ENCODE peak calls at places on chromosomes 3 and 15, in six cellular contexts. P, Z, L, M, X and C are unnamed samples.
A peak's percentile ranks its signal among the peaks of the same experiment; 100 is the strongest.

GRCh38 chr15:75695634-75696302 is 16.9 kb downstream of the CSPG4 start:
- DNase-seq in P (no peak), Z (no peak), L (no peak), M (no peak), X (no peak), C (peak; percentile 42)

GRCh38 chr15:78910836-78911235 is 34.0 kb downstream of the CTSH start:
- DNase-seq in P (no peak), Z (no peak), L (no peak), M (no peak), X (no peak), C (peak; percentile 50)

GRCh38 chr15:94023520-94023919 is 207.8 kb upstream of the MCTP2 start:
- DNase-seq in P (no peak), Z (no peak), L (no peak), M (no peak), X (no peak), C (no peak)

GRCh38 chr3:192892981-192893827 is 24.5 kb downstream of the MB21D2 start:
- DNase-seq in P (no peak), Z (peak; percentile 94), L (peak; percentile 74), M (no peak), X (peak; percentile 44), C (peak; percentile 73)

GRCh38 chr3:126494204-126494603 is 18.5 kb upstream of the ZXDC start:
- DNase-seq in P (no peak), Z (no peak), L (no peak), M (no peak), X (no peak), C (no peak)

GRCh38 chr3:79521221-79521848 is 246.5 kb downstream of the ROBO1 start:
- DNase-seq in P (peak; percentile 35), Z (peak; percentile 5), L (peak; percentile 10), M (peak; percentile 3), X (peak; percentile 79), C (peak; percentile 47)

GRCh38 chr3:43317461-43318316 is 31.3 kb downstream of the SNRK start:
- DNase-seq in P (peak; percentile 70), Z (no peak), L (no peak), M (no peak), X (peak; percentile 32), C (no peak)

GRCh38 chr15:62566248-62566647 is 401.2 kb upstream of the C2CD4B start:
- DNase-seq in P (no peak), Z (no peak), L (no peak), M (no peak), X (no peak), C (no peak)

GRCh38 chr3:17032407-17033034 is 147.8 kb downstream of the PLCL2 start:
- DNase-seq in P (peak; percentile 16), Z (no peak), L (peak; percentile 45), M (peak; percentile 47), X (peak; percentile 58), C (peak; percentile 36)

GRCh38 chr15:67100808-67101581 is 35.6 kb downstream of the SMAD3 start:
- DNase-seq in P (no peak), Z (peak; percentile 82), L (no peak), M (no peak), X (no peak), C (no peak)

GRCh38 chr3:88807471-88808090 is 299.8 kb upstream of the EPHA3 start:
- DNase-seq in P (no peak), Z (no peak), L (no peak), M (no peak), X (no peak), C (no peak)

GRCh38 chr15:90703455-90703854 is 13.7 kb upstream of the BLM start:
- DNase-seq in P (no peak), Z (no peak), L (no peak), M (no peak), X (no peak), C (no peak)

GRCh38 chr3:40287248-40287647 is 22.3 kb upstream of the EIF1B start:
- DNase-seq in P (no peak), Z (no peak), L (no peak), M (no peak), X (no peak), C (no peak)

GRCh38 chr3:170475091-170475705 is 56.5 kb downstream of the CLDN11 start:
- DNase-seq in P (no peak), Z (no peak), L (no peak), M (no peak), X (no peak), C (no peak)

GRCh38 chr3:58563386-58564035 is 13.7 kb downstream of the FAM107A start:
- DNase-seq in P (peak; percentile 53), Z (no peak), L (no peak), M (no peak), X (no peak), C (no peak)

GRCh38 chr3:99939834-99940233 is 122.2 kb downstream of the CMSS1 start:
- DNase-seq in P (no peak), Z (no peak), L (no peak), M (no peak), X (no peak), C (no peak)

GRCh38 chr3:71035314-71035713 is 548.2 kb downstream of the FOXP1 start:
- DNase-seq in P (no peak), Z (no peak), L (no peak), M (no peak), X (peak; percentile 96), C (peak; percentile 70)

GRCh38 chr3:16013563-16013962 is 160.9 kb upstream of the GALNT15 start:
- DNase-seq in P (no peak), Z (no peak), L (no peak), M (no peak), X (peak; percentile 83), C (no peak)

GRCh38 chr3:194840661-194841514 is 155.2 kb downstream of the FAM43A start:
- DNase-seq in P (peak; percentile 6), Z (no peak), L (peak; percentile 25), M (peak; percentile 30), X (peak; percentile 67), C (peak; percentile 55)

GRCh38 chr3:195714380-195715011 is 6.3 kb upstream of the MUC20 start:
- DNase-seq in P (no peak), Z (no peak), L (no peak), M (no peak), X (no peak), C (peak; percentile 32)

GRCh38 chr3:89113344-89113743 is 5.9 kb downstream of the EPHA3 start:
- DNase-seq in P (no peak), Z (no peak), L (no peak), M (no peak), X (no peak), C (no peak)

GRCh38 chr3:45465192-45465591 is 76.8 kb downstream of the LARS2 start:
- DNase-seq in P (no peak), Z (no peak), L (no peak), M (no peak), X (no peak), C (no peak)

GRCh38 chr3:136350132-136350531 is 100.0 kb downstream of the PCCB start:
- DNase-seq in P (no peak), Z (no peak), L (no peak), M (no peak), X (no peak), C (no peak)

GRCh38 chr15:83112233-83112958 is 5.0 kb downstream of the TM6SF1 start:
- DNase-seq in P (no peak), Z (no peak), L (no peak), M (peak; percentile 26), X (peak; percentile 96), C (no peak)

DNA sequence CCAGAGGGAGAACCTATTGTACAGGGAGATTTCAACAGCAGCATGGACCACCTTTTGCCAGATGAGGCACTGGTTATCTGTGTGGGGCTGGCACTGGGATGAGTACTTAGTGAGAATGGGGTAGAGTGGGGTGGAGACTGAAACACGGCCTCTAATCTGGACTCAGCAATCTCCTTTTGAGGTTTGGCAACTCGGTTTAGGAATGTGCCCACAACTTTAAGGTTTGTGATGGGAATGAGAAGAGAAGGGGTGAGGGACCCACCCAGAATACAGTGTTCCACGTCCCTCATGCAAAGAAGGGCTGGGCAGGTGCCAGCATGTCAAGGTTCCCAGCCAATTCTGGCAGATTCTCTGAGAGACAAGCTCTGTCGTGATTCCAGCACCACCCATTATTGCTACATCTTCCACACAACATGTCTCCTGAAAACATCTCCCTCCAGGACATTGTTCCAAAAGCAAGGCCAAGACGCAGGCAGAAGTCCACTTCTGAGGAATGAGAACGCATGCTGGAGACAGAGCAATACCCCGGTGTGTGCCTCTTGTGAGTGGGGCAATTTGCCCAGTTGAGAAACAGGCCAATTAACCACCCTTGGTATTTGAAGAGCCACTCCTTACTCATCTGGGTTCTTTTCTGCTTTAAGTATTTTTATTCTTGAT is 37.5 kb upstream of the CCR4 start:
- DNase-seq in P (no peak), Z (no peak), L (no peak), M (peak; percentile 2), X (no peak), C (no peak)
- TF ChIP-seq CTCF in P (no peak), Z (no peak), L (no peak), M (no peak), X (no peak), C (no peak)

GRCh38 chr3:151227438-151228290 is 24.6 kb upstream of the GPR171 start:
- DNase-seq in P (peak; percentile 67), Z (peak; percentile 60), L (peak; percentile 71), M (peak; percentile 77), X (peak; percentile 79), C (peak; percentile 85)

GRCh38 chr3:151232991-151233390 is 30.0 kb upstream of the GPR171 start:
- DNase-seq in P (no peak), Z (no peak), L (no peak), M (no peak), X (no peak), C (no peak)

GRCh38 chr3:151228291-151229125 is 25.5 kb upstream of the GPR171 start:
- DNase-seq in P (peak; percentile 9), Z (no peak), L (no peak), M (no peak), X (peak; percentile 66), C (peak; percentile 20)

GRCh38 chr3:151226825-151227224 is 23.8 kb upstream of the GPR171 start:
- DNase-seq in P (no peak), Z (no peak), L (no peak), M (no peak), X (no peak), C (no peak)

DNA sequence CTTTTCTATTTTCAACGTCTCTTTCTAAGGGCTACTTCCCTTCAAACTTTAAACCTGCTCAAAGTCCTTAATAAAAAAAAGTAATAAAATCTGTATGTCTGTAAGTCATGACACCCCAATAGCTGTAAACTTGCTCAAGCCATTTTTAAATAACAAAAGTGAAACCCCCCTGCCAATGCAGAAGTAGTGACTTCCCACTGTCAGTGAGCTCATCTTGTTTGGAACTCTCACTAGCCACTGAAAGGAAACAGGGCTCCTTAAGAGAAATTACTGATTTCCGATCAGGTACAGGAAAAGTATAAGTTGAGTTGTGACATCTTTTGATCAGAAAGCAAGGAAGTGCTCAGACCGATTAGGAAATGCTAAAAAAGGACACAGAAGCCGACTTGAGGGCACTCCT is 27.6 kb upstream of the GPR171 start:
- DNase-seq in P (no peak), Z (no peak), L (no peak), M (no peak), X (no peak), C (peak; percentile 8)
- TF ChIP-seq MYC in P (no peak), Z (no peak), L (no peak), M (no peak), X (no peak), C (no peak)

GRCh38 chr3:129182390-129183180 is 1.1 kb downstream of the CNBP start:
- DNase-seq in P (no peak), Z (no peak), L (no peak), M (peak; percentile 12), X (peak; percentile 52), C (peak; percentile 69)
- TF ChIP-seq POLR2A in P (no peak), Z (peak; percentile 24), L (no peak), M (no peak), X (no peak), C (no peak)

DNA sequence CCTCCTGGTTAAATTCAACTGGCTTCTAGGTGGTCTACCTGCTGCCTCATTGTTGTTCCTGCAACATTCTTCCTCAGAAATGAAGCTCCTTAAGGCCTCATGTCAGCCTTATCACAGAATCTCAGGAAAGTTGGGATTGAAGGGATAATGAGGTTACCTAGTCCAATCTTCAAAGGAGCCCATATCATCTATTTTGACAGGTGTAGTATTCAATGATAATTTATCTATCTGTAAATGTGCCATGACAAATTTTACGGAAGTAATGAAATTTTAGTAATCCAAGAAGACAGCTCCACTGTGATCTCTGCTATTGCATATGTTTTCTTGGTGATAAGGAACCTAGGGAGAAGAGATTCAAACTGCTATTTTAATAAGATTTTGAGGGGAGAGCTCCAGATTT is 973.8 kb downstream of the ROBO2 start:
- DNase-seq in P (no peak), Z (no peak), L (no peak), M (no peak), X (no peak), C (no peak)
- TF ChIP-seq CTCF in P (no peak), Z (no peak), L (no peak), M (no peak), X (no peak), C (no peak)